ENCODE peak calls at places on chromosomes 12 and 14, in five cellular contexts. M is epithelial cell of esophagus, Q is K562, Y is breast epithelium, F is upper lobe of right lung. P is an unnamed sample.

GRCh38 chr12:106254724-106255123 is 6.9 kb upstream of the CKAP4 start:
- DNase-seq in M (no peak), Q (no peak), Y (no peak), F (no peak), P (no peak)

GRCh38 chr14:94132285-94132887 is 3.0 kb upstream of the IFI27L2 start:
- DNase-seq in M (peak), Q (no peak), Y (no peak), F (no peak), P (peak)

GRCh38 chr14:92846162-92846897 is 52.2 kb downstream of the GOLGA5 start:
- DNase-seq in M (peak), Q (peak), Y (no peak), F (no peak), P (peak)

GRCh38 chr12:109831929-109832328 is 1.3 kb downstream of the TRPV4 start:
- DNase-seq in M (no peak), Q (no peak), Y (no peak), F (no peak), P (no peak)

GRCh38 chr12:91381309-91381804 is 198.7 kb upstream of the DCN start:
- DNase-seq in M (peak), Q (no peak), Y (no peak), F (no peak), P (no peak)

GRCh38 chr12:124869011-124869665 is 5.5 kb upstream of the SCARB1 start:
- DNase-seq in M (peak), Q (peak), Y (no peak), F (peak), P (no peak)

GRCh38 chr14:103867523-103867953 is 20.2 kb upstream of the PPP1R13B start:
- DNase-seq in M (peak), Q (no peak), Y (no peak), F (peak), P (no peak)

GRCh38 chr14:86296173-86296572 is 766.2 kb downstream of the FLRT2 start:
- DNase-seq in M (no peak), Q (no peak), Y (no peak), F (no peak), P (no peak)

GRCh38 chr12:94204647-94205247 is 56.4 kb downstream of the PLXNC1 start:
- DNase-seq in M (no peak), Q (no peak), Y (no peak), F (no peak), P (no peak)

GRCh38 chr12:114220311-114220710 is 185.6 kb downstream of the TBX5 start:
- DNase-seq in M (no peak), Q (no peak), Y (no peak), F (no peak), P (no peak)

GRCh38 chr12:76272292-76272691 is 75.9 kb downstream of the BBS10 start:
- DNase-seq in M (no peak), Q (no peak), Y (no peak), F (no peak), P (no peak)

GRCh38 chr12:56334490-56334793 is 642 bp upstream of the PAN2 start:
- DNase-seq in M (no peak), Q (no peak), Y (no peak), F (no peak), P (no peak)

GRCh38 chr12:96846313-96846712 is 60.7 kb upstream of the NEDD1 start:
- DNase-seq in M (no peak), Q (no peak), Y (no peak), F (no peak), P (no peak)

GRCh38 chr12:65967696-65968095 is 143.4 kb downstream of the HMGA2 start:
- DNase-seq in M (no peak), Q (no peak), Y (no peak), F (no peak), P (no peak)

GRCh38 chr14:69663322-69663686 is 51.9 kb downstream of the SUSD6 start:
- DNase-seq in M (no peak), Q (no peak), Y (no peak), F (no peak), P (no peak)

GRCh38 chr14:90561031-90561430 is 164.2 kb downstream of the CALM1 start:
- DNase-seq in M (no peak), Q (no peak), Y (no peak), F (no peak), P (no peak)

GRCh38 chr14:90518941-90519256 is 122.1 kb downstream of the CALM1 start:
- DNase-seq in M (peak), Q (peak), Y (no peak), F (no peak), P (no peak)

GRCh38 chr12:122029620-122030426 is 8.1 kb downstream of the BCL7A start:
- DNase-seq in M (peak), Q (no peak), Y (no peak), F (no peak), P (no peak)

GRCh38 chr12:81615031-81615430 is 144.1 kb downstream of the PPFIA2 start:
- DNase-seq in M (no peak), Q (no peak), Y (no peak), F (no peak), P (no peak)

DNA sequence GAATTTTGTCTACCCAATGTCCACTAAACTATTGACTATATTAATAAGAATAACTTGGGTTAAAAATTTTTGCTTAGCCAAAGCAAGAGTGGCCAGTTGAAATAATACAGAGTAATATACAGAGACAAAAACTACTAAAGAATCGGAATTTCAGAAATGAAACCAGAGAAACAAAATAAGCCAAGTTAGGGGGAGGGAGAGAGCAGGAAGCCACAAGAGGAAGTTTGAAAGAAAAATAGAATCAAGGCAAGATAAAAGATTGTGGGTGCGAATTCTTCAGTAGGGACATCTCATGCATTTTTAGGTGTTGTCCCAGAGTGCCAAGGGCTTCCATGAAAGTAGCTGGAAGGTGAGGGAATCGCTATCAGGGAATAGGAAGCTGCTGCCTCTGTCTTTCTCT is 16.6 kb downstream of the NEUROD4 start:
- DNase-seq in M (no peak), Q (no peak), Y (no peak), F (no peak), P (no peak)
- H3K4me3 ChIP-seq in M (no peak), Q (no peak), Y (no peak), F (no peak), P (no peak)

GRCh38 chr14:80200093-80200492 is 11.2 kb downstream of the DIO2 start:
- DNase-seq in M (no peak), Q (no peak), Y (no peak), F (no peak), P (no peak)

GRCh38 chr14:80206351-80206750 is 5.0 kb downstream of the DIO2 start:
- DNase-seq in M (no peak), Q (no peak), Y (no peak), F (no peak), P (no peak)

GRCh38 chr14:80208426-80208950 is 2.8 kb downstream of the DIO2 start:
- DNase-seq in M (peak), Q (no peak), Y (no peak), F (no peak), P (no peak)

DNA sequence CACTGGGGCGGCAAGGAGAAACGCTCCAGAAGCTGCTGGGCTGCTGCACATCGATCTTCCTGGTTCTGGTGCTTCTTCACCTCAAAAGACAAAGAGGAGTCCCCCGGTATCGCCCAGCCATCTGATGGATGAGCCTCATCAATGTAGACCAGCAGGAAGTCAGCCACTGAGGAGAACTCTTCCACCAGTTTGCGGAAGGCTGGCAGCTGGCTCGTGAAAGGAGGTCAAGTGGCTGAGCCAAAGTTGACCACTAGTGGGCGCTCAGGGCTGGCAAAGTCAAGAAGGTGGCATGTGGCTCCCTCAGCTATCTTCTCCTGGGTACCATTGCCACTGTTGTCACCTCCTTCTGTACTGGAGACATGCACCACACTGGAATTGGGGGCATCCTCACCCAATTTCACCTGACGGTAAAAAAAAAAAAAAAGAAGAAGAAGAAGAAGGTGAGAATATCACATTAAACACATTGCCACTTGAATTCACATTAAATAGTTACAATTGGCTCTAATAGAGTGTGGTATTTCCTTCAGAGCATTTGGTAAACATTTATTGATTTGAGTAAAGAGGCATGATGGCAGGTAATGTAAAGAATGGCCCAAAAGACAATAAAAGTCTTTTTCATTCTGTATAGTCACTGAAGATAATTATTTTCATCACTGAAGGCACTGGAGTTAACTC is 8.3 kb downstream of the DIO2 start:
- DNase-seq in M (peak), Q (peak), Y (no peak), F (no peak), P (peak)
- TF ChIP-seq CTCF in M (peak), Q (peak), Y (no peak), F (peak), P (peak)

GRCh38 chr12:8840938-8841633 is 18.7 kb downstream of the A2ML1 start:
- DNase-seq in M (no peak), Q (peak), Y (no peak), F (no peak), P (no peak)

GRCh38 chr12:8846305-8846704 is 23.9 kb downstream of the A2ML1 start:
- DNase-seq in M (no peak), Q (no peak), Y (no peak), F (no peak), P (no peak)

GRCh38 chr12:8841778-8842177 is 19.4 kb downstream of the A2ML1 start:
- DNase-seq in M (no peak), Q (no peak), Y (no peak), F (no peak), P (no peak)

GRCh38 chr12:8847435-8847834 is 25.0 kb downstream of the A2ML1 start:
- DNase-seq in M (no peak), Q (no peak), Y (no peak), F (no peak), P (no peak)

GRCh38 chr12:8844665-8845064 is 22.2 kb downstream of the A2ML1 start:
- DNase-seq in M (no peak), Q (peak), Y (peak), F (no peak), P (no peak)
- H3K4me3 ChIP-seq in M (no peak), Q (no peak), Y (no peak), F (no peak), P (no peak)

DNA sequence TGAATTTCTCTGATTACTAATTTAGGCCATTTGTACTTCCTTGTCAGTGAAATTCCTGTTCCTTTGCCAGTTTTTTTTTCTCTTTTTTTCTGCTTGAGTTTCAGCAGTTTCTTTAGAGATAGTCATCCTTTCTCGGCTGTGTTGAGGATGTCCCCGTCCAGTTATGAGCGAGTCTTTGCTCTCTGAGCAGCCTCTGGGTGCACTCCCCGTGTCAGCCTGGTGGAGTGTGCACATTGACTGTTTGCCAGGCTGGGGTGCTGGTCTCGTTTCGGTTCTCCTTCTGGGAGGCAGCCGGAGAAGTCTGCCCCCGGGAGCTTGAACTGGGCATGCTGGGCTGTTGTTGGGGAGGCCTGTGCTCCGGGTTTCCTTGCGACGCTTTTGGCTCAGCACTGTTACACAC is 3.0 kb downstream of the PACS2 start:
- DNase-seq in M (peak), Q (no peak), Y (no peak), F (no peak), P (no peak)
- TF ChIP-seq CTCF in M (no peak), Q (no peak), Y (no peak), F (peak), P (no peak)

DNA sequence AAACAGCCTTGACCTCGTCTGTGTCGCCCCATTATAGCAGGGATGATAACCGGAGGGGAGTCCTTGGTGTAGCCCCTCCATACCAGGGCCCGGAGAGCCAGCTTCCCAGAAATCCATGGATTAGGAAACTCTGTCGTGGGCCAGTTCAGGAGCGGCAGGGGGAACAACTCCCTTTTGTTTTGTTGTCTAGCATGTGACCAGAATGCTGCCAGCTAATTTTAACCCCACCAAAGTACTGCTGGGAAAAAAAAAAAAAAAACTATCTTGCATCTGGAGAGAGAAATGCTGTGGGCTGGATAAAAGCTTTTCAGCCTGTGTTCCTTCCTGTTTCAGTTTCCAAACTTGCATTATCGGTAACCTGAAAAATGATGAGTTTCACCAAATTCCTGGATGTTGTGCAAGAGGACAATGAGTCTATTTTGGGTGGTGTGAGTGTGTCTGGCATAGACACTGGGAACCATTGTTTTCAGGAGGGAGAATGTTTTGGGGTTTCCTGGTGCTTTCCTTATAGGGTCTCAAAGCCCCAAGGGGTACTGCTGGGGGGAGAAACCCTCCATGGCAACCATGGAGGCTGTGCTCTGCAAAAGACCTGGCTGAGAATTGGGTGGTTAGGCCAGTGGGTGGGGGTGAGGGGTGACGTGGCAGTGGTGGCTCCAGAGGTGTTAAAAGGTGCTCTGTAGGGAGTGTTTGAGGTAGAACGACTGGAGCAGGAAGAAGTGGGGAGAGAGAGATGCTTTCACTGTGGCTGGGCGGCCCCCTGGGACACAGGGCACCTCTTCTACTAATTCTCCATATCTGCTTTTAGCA is 14.9 kb upstream of the IRF2BPL start:
- DNase-seq in M (peak), Q (no peak), Y (no peak), F (no peak), P (no peak)
- H3K4me3 ChIP-seq in M (no peak), Q (no peak), Y (peak), F (no peak), P (no peak)

GRCh38 chr12:98136544-98136943 is 378.8 kb upstream of the TMPO start:
- DNase-seq in M (no peak), Q (no peak), Y (no peak), F (no peak), P (no peak)

GRCh38 chr12:98137278-98137677 is 378.1 kb upstream of the TMPO start:
- DNase-seq in M (no peak), Q (no peak), Y (no peak), F (no peak), P (no peak)
- TF ChIP-seq CTCF in M (no peak), Q (no peak), Y (no peak), F (no peak), P (no peak)

GRCh38 chr12:9364224-9365176 is 156.3 kb upstream of the PZP start:
- DNase-seq in M (peak), Q (no peak), Y (no peak), F (no peak), P (peak)

GRCh38 chr12:9367201-9367600 is 159.0 kb upstream of the PZP start:
- DNase-seq in M (no peak), Q (no peak), Y (no peak), F (no peak), P (no peak)

GRCh38 chr12:9367828-9368227 is 159.6 kb upstream of the PZP start:
- DNase-seq in M (no peak), Q (no peak), Y (no peak), F (no peak), P (no peak)

GRCh38 chr12:9363145-9363544 is 154.9 kb upstream of the PZP start:
- DNase-seq in M (peak), Q (no peak), Y (no peak), F (no peak), P (peak)

GRCh38 chr12:9365296-9365695 is 157.1 kb upstream of the PZP start:
- DNase-seq in M (no peak), Q (no peak), Y (no peak), F (no peak), P (no peak)
- H3K4me3 ChIP-seq in M (no peak), Q (no peak), Y (no peak), F (no peak), P (peak)

DNA sequence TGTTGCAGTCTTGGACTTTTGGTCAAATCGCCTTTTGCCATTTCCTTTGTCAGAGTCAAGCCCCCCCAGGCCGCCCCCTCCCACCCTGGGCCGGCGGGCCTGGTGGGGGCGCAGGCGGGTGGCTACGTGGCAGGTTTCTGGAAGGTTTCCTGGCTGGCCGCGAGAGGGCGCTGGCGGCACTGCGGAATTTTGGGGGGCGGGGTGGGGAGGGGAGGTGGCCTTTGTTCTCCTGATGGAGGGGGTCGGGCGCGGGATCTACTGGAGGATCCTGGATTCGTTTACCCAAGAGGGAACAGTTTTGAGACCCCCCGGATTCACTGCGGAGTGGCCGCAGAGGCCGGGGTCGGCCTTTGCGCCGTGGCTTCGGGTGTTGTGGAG is 1.2 kb downstream of the MEG3 start:
- DNase-seq in M (no peak), Q (no peak), Y (no peak), F (no peak), P (no peak)
- TF ChIP-seq CTCF in M (peak), Q (no peak), Y (no peak), F (peak), P (peak)

P was measured in GM12864.